ENCODE peak calls at places on chromosomes 12 and 14, in five cellular contexts. One of them, this sample, is unnamed.

GRCh38 chr12:78120866-78121590 is 290.3 kb downstream of the NAV3 start:
- DNase-seq in IMR-90: peak; percentile 52
- DNase-seq in MM.1S: peak; percentile 44
- DNase-seq in cardiac muscle cell: peak; percentile 72
- DNase-seq in A673: peak; percentile 37
- DNase-seq in this sample: no peak

GRCh38 chr12:6262211-6262610 is 48.3 kb upstream of the PLEKHG6 start:
- DNase-seq in IMR-90: no peak
- DNase-seq in MM.1S: no peak
- DNase-seq in cardiac muscle cell: no peak
- DNase-seq in A673: no peak
- DNase-seq in this sample: no peak

GRCh38 chr12:131202592-131203378 is 249.1 kb downstream of the ADGRD1 start:
- DNase-seq in IMR-90: no peak
- DNase-seq in MM.1S: no peak
- DNase-seq in cardiac muscle cell: no peak
- DNase-seq in A673: no peak
- DNase-seq in this sample: peak; percentile 61

GRCh38 chr12:50402270-50403000 is 1.8 kb downstream of the LARP4 start:
- DNase-seq in IMR-90: no peak
- DNase-seq in MM.1S: no peak
- DNase-seq in cardiac muscle cell: no peak
- DNase-seq in A673: no peak
- DNase-seq in this sample: no peak

GRCh38 chr12:121793501-121793835 is at the start of gene RHOF:
- DNase-seq in IMR-90: no peak
- DNase-seq in MM.1S: peak; percentile 26
- DNase-seq in cardiac muscle cell: no peak
- DNase-seq in A673: no peak
- DNase-seq in this sample: peak; percentile 64

GRCh38 chr14:42535397-42535796 is 928.7 kb downstream of the LRFN5 start:
- DNase-seq in IMR-90: no peak
- DNase-seq in MM.1S: peak; percentile 42
- DNase-seq in cardiac muscle cell: no peak
- DNase-seq in A673: no peak
- DNase-seq in this sample: no peak

GRCh38 chr12:24617471-24617870 is 331.4 kb downstream of the BCAT1 start:
- DNase-seq in IMR-90: peak; percentile 77
- DNase-seq in MM.1S: no peak
- DNase-seq in cardiac muscle cell: peak; percentile 51
- DNase-seq in A673: peak; percentile 54
- DNase-seq in this sample: no peak

GRCh38 chr12:113439606-113440030 is 17.4 kb downstream of the SDSL start:
- DNase-seq in IMR-90: peak; percentile 31
- DNase-seq in MM.1S: no peak
- DNase-seq in cardiac muscle cell: peak; percentile 52
- DNase-seq in A673: peak; percentile 65
- DNase-seq in this sample: no peak

DNA sequence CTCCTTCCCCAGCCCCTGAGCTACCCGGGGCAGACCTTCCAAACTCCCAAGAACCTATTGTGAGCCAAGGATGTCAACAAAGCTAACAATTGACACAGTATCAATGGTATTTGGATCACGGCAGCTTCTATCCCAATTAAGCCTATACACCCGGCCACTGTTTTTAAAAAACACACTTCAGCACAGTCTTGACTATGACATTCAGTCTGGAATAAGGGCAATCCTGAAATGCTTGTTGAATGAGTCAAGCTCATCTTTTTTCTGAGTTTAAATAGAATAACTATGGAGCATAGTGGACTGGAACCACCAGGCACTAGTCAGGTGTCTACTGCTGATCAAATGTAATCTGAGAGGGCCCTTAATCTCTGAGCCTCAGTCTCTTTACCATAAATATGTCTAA is 5.7 kb downstream of the DENND5B start:
- DNase-seq in IMR-90: peak; percentile 63
- DNase-seq in MM.1S: no peak
- DNase-seq in cardiac muscle cell: peak; percentile 46
- DNase-seq in A673: no peak
- DNase-seq in this sample: no peak
- H3K27ac ChIP-seq in IMR-90: no peak overlapping the region
- H3K27ac ChIP-seq in MM.1S: no peak overlapping the region
- H3K27ac ChIP-seq in cardiac muscle cell: peak overlapping the region; percentile 73
- H3K27ac ChIP-seq in A673: no peak overlapping the region
- H3K27ac ChIP-seq in this sample: no peak overlapping the region

DNA sequence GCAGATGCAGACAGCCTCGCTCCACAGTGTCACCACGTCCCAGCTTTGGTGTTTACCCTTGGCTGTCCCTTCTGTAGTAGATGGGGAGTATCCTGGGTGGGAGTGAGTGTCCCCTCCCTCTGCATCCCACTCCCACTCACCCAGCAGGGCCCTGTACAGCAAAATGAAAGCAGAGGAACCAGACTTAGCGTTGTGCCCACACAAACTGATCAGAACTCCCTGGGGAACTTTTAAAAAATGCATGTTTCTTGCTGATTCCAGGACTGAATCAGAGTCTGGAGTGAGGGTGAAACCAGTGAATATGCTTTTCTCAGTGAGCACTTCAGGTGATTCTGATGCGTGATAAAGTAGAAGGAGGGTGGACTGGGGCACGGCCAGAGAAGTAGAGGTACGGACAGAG is 2.9 kb downstream of the ACVRL1 start:
- DNase-seq in IMR-90: no peak
- DNase-seq in MM.1S: no peak
- DNase-seq in cardiac muscle cell: peak; percentile 32
- DNase-seq in A673: peak; percentile 50
- DNase-seq in this sample: no peak
- H3K4me3 ChIP-seq in IMR-90: no peak overlapping the region
- H3K4me3 ChIP-seq in MM.1S: no peak overlapping the region
- H3K4me3 ChIP-seq in cardiac muscle cell: no peak overlapping the region
- H3K4me3 ChIP-seq in A673: no peak overlapping the region
- H3K4me3 ChIP-seq in this sample: no peak overlapping the region

GRCh38 chr14:64953310-64953654 is 10.7 kb upstream of the GPX2 start:
- DNase-seq in IMR-90: no peak
- DNase-seq in MM.1S: no peak
- DNase-seq in cardiac muscle cell: no peak
- DNase-seq in A673: no peak
- DNase-seq in this sample: no peak

GRCh38 chr14:64950889-64951288 is 8.3 kb upstream of the GPX2 start:
- DNase-seq in IMR-90: no peak
- DNase-seq in MM.1S: no peak
- DNase-seq in cardiac muscle cell: no peak
- DNase-seq in A673: no peak
- DNase-seq in this sample: no peak

GRCh38 chr14:64951724-64952123 is 9.2 kb upstream of the GPX2 start:
- DNase-seq in IMR-90: no peak
- DNase-seq in MM.1S: no peak
- DNase-seq in cardiac muscle cell: no peak
- DNase-seq in A673: no peak
- DNase-seq in this sample: peak; percentile 68

GRCh38 chr14:64952598-64953309 is 10.2 kb upstream of the GPX2 start:
- DNase-seq in IMR-90: no peak
- DNase-seq in MM.1S: no peak
- DNase-seq in cardiac muscle cell: peak; percentile 9
- DNase-seq in A673: peak; percentile 27
- DNase-seq in this sample: no peak

GRCh38 chr14:64951291-64951690 is 8.7 kb upstream of the GPX2 start:
- DNase-seq in IMR-90: no peak
- DNase-seq in MM.1S: no peak
- DNase-seq in cardiac muscle cell: no peak
- DNase-seq in A673: no peak
- DNase-seq in this sample: no peak
- H3K4me1 ChIP-seq in IMR-90: no peaks in the 10 kb centered on the region
- H3K4me1 ChIP-seq in MM.1S: no peaks in the 10 kb centered on the region
- H3K4me1 ChIP-seq in cardiac muscle cell: no peaks in the 10 kb centered on the region
- H3K4me1 ChIP-seq in A673: peaks cover 5% of the 10 kb centered on the region
- H3K4me1 ChIP-seq in this sample: no peaks in the 10 kb centered on the region

GRCh38 chr12:49295087-49296001 is at the start of gene PRPH:
- DNase-seq in IMR-90: no peak
- DNase-seq in MM.1S: no peak
- DNase-seq in cardiac muscle cell: no peak
- DNase-seq in A673: no peak
- DNase-seq in this sample: no peak
- H3K27ac ChIP-seq in IMR-90: no peak within 1 kb of the TSS
- H3K27ac ChIP-seq in MM.1S: no peak within 1 kb of the TSS
- H3K27ac ChIP-seq in cardiac muscle cell: no peak within 1 kb of the TSS
- H3K27ac ChIP-seq in A673: no peak within 1 kb of the TSS
- H3K27ac ChIP-seq in this sample: no peak within 1 kb of the TSS